ENCODE peak calls at places on chromosomes 13 and 19, in nine cellular contexts. F is thoracic aorta; G is PC-9; O is stomach; K is IMR-90; H is CD4-positive, alpha-beta T cell; M is thyroid gland; S is breast epithelium; I is fibroblast of lung. L is an unnamed sample.

GRCh38 chr13:97002581-97002980 is 8.3 kb upstream of the OXGR1 start:
- DNase-seq in I (peak), F (no peak), G (no peak), M (no peak), K (no peak), S (no peak), O (no peak), H (no peak), L (no peak)

GRCh38 chr13:60617863-60618733 is 221.1 kb downstream of the TDRD3 start:
- DNase-seq in I (peak), G (no peak), K (peak), H (no peak), O (no peak), F (no peak), S (no peak), M (no peak), L (no peak)

GRCh38 chr13:41581884-41582547 is 124.7 kb downstream of the RGCC start:
- DNase-seq in M (no peak), H (no peak), F (no peak), I (peak), K (no peak), G (no peak), O (no peak), S (no peak), L (no peak)

GRCh38 chr19:1365964-1366695 is 17.6 kb upstream of the NDUFS7 start:
- DNase-seq in S (no peak), K (no peak), M (no peak), O (no peak), G (no peak), I (no peak), H (no peak), F (no peak), L (peak)

GRCh38 chr13:42110410-42111155 is 62.1 kb downstream of the DGKH start:
- DNase-seq in F (no peak), O (no peak), K (peak), M (peak), H (no peak), I (peak), S (no peak), G (peak), L (peak)

GRCh38 chr13:54029226-54029625 is 1000.6 kb downstream of the OLFM4 start:
- DNase-seq in I (peak), O (no peak), K (no peak), H (no peak), F (no peak), M (peak), S (no peak), G (peak), L (no peak)

GRCh38 chr19:29530549-29531457 is 5.0 kb downstream of the VSTM2B start:
- DNase-seq in F (no peak), K (no peak), O (no peak), G (no peak), M (no peak), I (no peak), H (no peak), S (no peak), L (no peak)

GRCh38 chr19:49915271-49915670 is 13.7 kb upstream of the ATF5 start:
- DNase-seq in M (no peak), H (no peak), F (no peak), S (no peak), I (no peak), K (no peak), G (no peak), O (no peak), L (no peak)

GRCh38 chr19:46704379-46705076 is 12.4 kb downstream of the PRKD2 start:
- DNase-seq in I (no peak), K (no peak), S (peak), H (peak), M (peak), O (peak), G (peak), F (peak), L (peak)

GRCh38 chr19:18785179-18786124 is 5.7 kb downstream of the COMP start:
- DNase-seq in H (peak), I (peak), S (peak), F (no peak), G (peak), K (peak), O (peak), M (peak), L (peak)

GRCh38 chr13:55199132-55199531 is 1941.6 kb upstream of the PRR20A start:
- DNase-seq in I (no peak), S (no peak), K (no peak), F (no peak), H (no peak), M (no peak), G (no peak), O (no peak), L (no peak)

GRCh38 chr19:32876919-32877285 is 7.3 kb upstream of the SLC7A9 start:
- DNase-seq in I (peak), S (no peak), G (peak), H (no peak), K (peak), M (no peak), O (no peak), F (no peak), L (no peak)

GRCh38 chr13:45683701-45684100 is 18.4 kb upstream of the CBY2 start:
- DNase-seq in H (no peak), I (no peak), O (no peak), S (no peak), F (no peak), M (no peak), K (no peak), G (no peak), L (no peak)

GRCh38 chr19:12652219-12652618 is 14.3 kb downstream of the MAN2B1 start:
- DNase-seq in I (no peak), H (no peak), S (no peak), K (no peak), O (no peak), M (no peak), F (no peak), G (no peak), L (no peak)

GRCh38 chr19:12660980-12661379 is 5.6 kb downstream of the MAN2B1 start:
- DNase-seq in O (no peak), H (no peak), M (no peak), S (no peak), K (no peak), I (no peak), F (no peak), G (no peak), L (no peak)

GRCh38 chr19:12655546-12655945 is 11.0 kb downstream of the MAN2B1 start:
- DNase-seq in S (no peak), G (no peak), F (no peak), H (no peak), K (no peak), O (no peak), I (no peak), M (no peak), L (no peak)

GRCh38 chr19:12656899-12657571 is 9.5 kb downstream of the MAN2B1 start:
- DNase-seq in H (no peak), K (no peak), G (no peak), F (no peak), O (no peak), I (no peak), S (no peak), M (no peak), L (no peak)

GRCh38 chr19:12657966-12658365 is 8.6 kb downstream of the MAN2B1 start:
- DNase-seq in H (no peak), G (no peak), K (no peak), M (no peak), F (no peak), O (no peak), S (no peak), I (no peak), L (no peak)
- TF ChIP-seq CTCF in H (no peak), G (no peak), K (no peak), M (no peak), F (no peak), O (no peak), S (no peak), I (no peak), L (no peak)

GRCh38 chr13:67014399-67014798 is 215.7 kb downstream of the PCDH9 start:
- DNase-seq in H (no peak), I (no peak), K (no peak), O (no peak), F (no peak), S (no peak), G (no peak), M (no peak), L (no peak)
- H3K27ac ChIP-seq in H (no peak), I (no peak), K (no peak), O (no peak), F (no peak), S (no peak), G (no peak), M (no peak), L (no peak)

DNA sequence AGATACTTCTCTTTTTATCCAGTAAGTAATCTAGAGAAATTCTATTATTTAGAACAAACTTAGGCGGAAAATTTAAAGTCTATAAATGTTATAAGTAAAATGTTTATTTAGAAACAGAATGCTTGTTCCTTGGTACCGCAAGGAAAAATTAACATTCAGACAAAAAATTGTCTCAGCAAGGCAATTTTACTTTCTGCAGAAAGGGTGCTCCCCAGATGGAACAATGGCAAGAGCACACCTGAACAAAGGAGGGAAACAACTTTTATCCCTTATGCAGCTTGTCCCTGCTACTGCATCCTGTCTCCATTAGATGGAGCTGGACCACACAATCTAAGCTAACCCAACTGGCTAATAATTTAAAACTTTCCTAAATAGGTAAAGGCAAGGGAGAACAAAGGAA is 6.5 kb upstream of the ZNF708 start:
- DNase-seq in G (no peak), O (no peak), S (no peak), M (no peak), K (no peak), I (no peak), H (no peak), F (no peak), L (no peak)
- TF ChIP-seq CTCF in G (no peak), O (no peak), S (no peak), M (no peak), K (no peak), I (no peak), H (no peak), F (no peak), L (no peak)

DNA sequence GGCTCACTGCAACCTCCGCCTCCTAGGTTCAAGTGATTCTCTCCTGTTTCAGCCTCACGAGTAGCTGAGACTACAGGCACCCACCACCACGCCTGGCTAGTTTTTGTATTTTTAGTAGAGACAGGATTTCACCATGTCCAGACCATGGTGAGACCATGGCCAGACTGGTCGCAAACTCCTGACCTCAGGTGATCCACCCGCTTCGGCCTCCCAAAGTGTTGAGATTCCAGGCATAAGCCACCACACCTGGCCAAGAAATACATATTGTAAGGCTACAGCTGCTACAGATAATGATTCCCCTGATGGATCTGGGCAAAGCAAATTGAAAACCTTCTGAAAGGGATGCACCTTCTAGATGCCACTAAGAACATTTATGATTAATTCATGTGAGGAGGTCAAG is 17.8 kb downstream of the PLPP2 start:
- DNase-seq in F (no peak), G (no peak), O (no peak), K (no peak), H (no peak), I (no peak), S (no peak), M (no peak), L (no peak)
- H3K27ac ChIP-seq in F (no peak), G (no peak), O (no peak), K (no peak), H (no peak), I (no peak), S (no peak), M (no peak), L (no peak)

DNA sequence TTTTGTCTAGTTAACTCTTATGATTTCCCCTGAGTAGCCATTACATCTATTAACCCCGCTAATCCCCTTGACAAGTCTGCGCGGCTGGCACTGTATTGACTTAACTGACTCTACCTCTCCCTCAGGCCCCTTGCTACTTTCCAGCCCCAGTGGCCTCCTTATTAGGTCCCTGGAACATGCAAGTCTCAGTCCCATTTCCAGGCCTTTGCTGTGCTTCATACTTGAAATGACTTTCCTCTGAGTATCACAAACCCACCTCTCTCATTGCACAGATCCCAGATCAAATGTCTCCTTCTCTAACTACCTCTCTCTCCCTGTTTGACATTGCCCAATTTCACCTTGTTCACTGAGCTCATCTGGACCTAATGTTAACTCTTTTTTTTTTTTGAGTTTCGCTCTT is 13.2 kb downstream of the SPACA6 start:
- DNase-seq in K (no peak), O (no peak), S (no peak), G (no peak), H (no peak), F (no peak), I (no peak), M (no peak), L (no peak)
- TF ChIP-seq CTCF in K (no peak), O (no peak), S (no peak), G (no peak), H (no peak), F (no peak), I (no peak), M (no peak), L (no peak)

GRCh38 chr19:7679017-7679720 is 1.5 kb upstream of the TRAPPC5 start:
- DNase-seq in H (peak), F (no peak), I (no peak), S (no peak), K (no peak), O (no peak), M (no peak), G (no peak), L (peak)

GRCh38 chr19:7681336-7682174 is 922 bp downstream of the TRAPPC5 start:
- DNase-seq in S (peak), H (peak), M (peak), G (peak), O (peak), I (peak), K (peak), F (peak), L (peak)

GRCh38 chr19:7680606-7681335 is at the start of gene TRAPPC5:
- DNase-seq in G (peak), F (no peak), S (peak), O (peak), I (peak), H (peak), M (peak), K (peak), L (peak)

GRCh38 chr19:7677664-7678311 is 898 bp downstream of the MCEMP1 start:
- DNase-seq in G (no peak), H (no peak), I (no peak), M (no peak), S (no peak), O (no peak), F (no peak), K (no peak), L (no peak)

DNA sequence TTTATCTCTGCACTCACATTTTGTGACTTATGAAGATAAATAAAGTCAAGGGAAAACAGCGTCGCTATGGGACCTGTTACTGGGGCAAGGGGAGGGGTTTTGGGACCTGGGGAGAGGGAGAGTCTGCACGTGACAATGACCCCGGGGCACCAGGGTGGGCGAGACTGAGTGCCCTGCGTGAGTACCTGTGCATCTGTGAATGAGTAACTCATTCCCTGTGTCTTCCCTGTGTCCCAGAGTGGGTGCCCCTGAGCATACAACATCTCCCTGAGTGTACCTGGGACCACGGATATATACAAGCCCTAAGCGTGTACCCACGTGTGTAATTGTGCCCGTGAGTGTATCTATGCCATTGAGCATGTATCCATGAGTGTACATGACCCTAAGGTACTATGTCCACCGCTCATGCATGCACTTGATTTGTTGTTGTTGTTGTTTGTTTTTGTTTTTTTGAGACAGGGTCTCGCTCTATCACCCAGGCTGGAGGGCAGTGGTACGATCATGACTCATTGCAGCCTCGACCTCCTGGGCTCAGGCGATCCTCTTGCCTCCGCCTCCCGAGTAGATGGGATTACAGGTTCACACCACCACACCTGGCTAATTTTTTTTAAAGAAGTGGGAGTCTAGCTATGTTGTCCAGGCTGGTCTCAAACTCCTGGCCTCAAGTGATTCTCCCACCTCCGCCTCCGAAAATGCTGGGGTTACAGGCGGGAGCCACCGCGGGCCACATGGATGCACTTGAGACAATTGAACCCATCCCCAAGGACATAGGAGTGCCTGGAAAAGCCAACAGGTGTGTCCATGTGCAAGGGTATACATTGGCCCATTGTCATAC is 645 bp upstream of the TRAPPC5 start:
- DNase-seq in K (no peak), M (no peak), O (no peak), I (no peak), S (no peak), G (no peak), H (no peak), F (no peak), L (no peak)
- H3K27ac ChIP-seq in K (no peak), M (no peak), O (no peak), I (no peak), S (no peak), G (no peak), H (no peak), F (no peak), L (no peak)

GRCh38 chr13:37599509-37599908 is 941 bp upstream of the POSTN start:
- DNase-seq in G (no peak), S (no peak), H (no peak), F (no peak), M (no peak), O (no peak), K (no peak), I (peak), L (no peak)

GRCh38 chr13:37597477-37597876 is 1.1 kb downstream of the POSTN start:
- DNase-seq in F (no peak), O (no peak), G (no peak), M (no peak), H (no peak), S (no peak), K (no peak), I (no peak), L (no peak)

GRCh38 chr13:37598572-37598971 is at the start of gene POSTN:
- DNase-seq in G (no peak), M (no peak), K (peak), F (no peak), I (peak), O (no peak), S (no peak), H (no peak), L (no peak)

GRCh38 chr13:37608750-37609339 is 10.3 kb upstream of the POSTN start:
- DNase-seq in M (no peak), O (no peak), G (no peak), S (no peak), I (no peak), F (no peak), K (no peak), H (no peak), L (no peak)

GRCh38 chr13:37602743-37603381 is 4.3 kb upstream of the POSTN start:
- DNase-seq in M (no peak), S (no peak), G (no peak), H (no peak), O (no peak), K (peak), I (peak), F (no peak), L (no peak)
- TF ChIP-seq CTCF in M (peak), S (peak), G (peak), H (no peak), O (peak), K (peak), I (no peak), F (peak), L (peak)

GRCh38 chr19:52231154-52231565 is 38.2 kb upstream of the ZNF766 start:
- DNase-seq in M (no peak), F (no peak), K (peak), H (no peak), G (no peak), O (no peak), S (no peak), I (peak), L (no peak)
- H3K27ac ChIP-seq in M (no peak), F (no peak), K (no peak), H (no peak), G (no peak), O (no peak), S (no peak), I (no peak), L (no peak)